ENCODE peak calls at places on chromosomes 11 and 22, in four cellular contexts. J is iris pigment epithelial cell, A is GM10248, I is gastrocnemius medialis. F is an unnamed sample.

GRCh38 chr11:9906043-9906791 is 242.3 kb downstream of the SWAP70 start:
- DNase-seq in J (peak; percentile 95), A (no peak), I (no peak), F (no peak)

GRCh38 chr11:8333431-8334401 is 70.0 kb upstream of the LMO1 start:
- DNase-seq in J (peak; percentile 33), A (no peak), I (no peak), F (no peak)

GRCh38 chr11:129939510-129939909 is 44.1 kb upstream of the NFRKB start:
- DNase-seq in J (no peak), A (no peak), I (no peak), F (no peak)

GRCh38 chr11:117621226-117621625 is 175.8 kb downstream of the DSCAML1 start:
- DNase-seq in J (peak; percentile 30), A (no peak), I (no peak), F (no peak)

GRCh38 chr11:235180-235997 is 753 bp downstream of the SIRT3 start:
- DNase-seq in J (peak; percentile 30), A (no peak), I (no peak), F (no peak)

GRCh38 chr11:46521947-46522681 is 71.7 kb downstream of the AMBRA1 start:
- DNase-seq in J (peak; percentile 54), A (no peak), I (no peak), F (no peak)

GRCh38 chr11:66546368-66546965 is at the start of gene ACTN3:
- DNase-seq in J (peak; percentile 31), A (peak; percentile 53), I (peak; percentile 52), F (no peak)

GRCh38 chr11:93525601-93526000 is 17.6 kb downstream of the SMCO4 start:
- DNase-seq in J (peak; percentile 61), A (no peak), I (peak; percentile 18), F (no peak)

GRCh38 chr11:26994579-26995210 is 783 bp downstream of the FIBIN start:
- DNase-seq in J (peak; percentile 65), A (no peak), I (peak; percentile 15), F (peak; percentile 83)

GRCh38 chr11:103700605-103701004 is 335.8 kb upstream of the DDI1 start:
- DNase-seq in J (peak; percentile 81), A (no peak), I (peak; percentile 11), F (no peak)

GRCh38 chr11:3626250-3626960 is 15.4 kb downstream of the ART5 start:
- DNase-seq in J (no peak), A (no peak), I (peak; percentile 51), F (peak; percentile 59)

GRCh38 chr11:47788181-47788580 is 21.0 kb upstream of the FNBP4 start:
- DNase-seq in J (no peak), A (no peak), I (no peak), F (no peak)

GRCh38 chr11:95915051-95915450 is 8.9 kb downstream of the MTMR2 start:
- DNase-seq in J (no peak), A (no peak), I (no peak), F (no peak)

GRCh38 chr11:69131644-69132300 is 24.0 kb upstream of the SMIM38 start:
- DNase-seq in J (peak; percentile 71), A (no peak), I (no peak), F (no peak)

GRCh38 chr11:60118333-60118732 is 29.9 kb downstream of the MS4A2 start:
- DNase-seq in J (no peak), A (peak; percentile 15), I (no peak), F (no peak)

GRCh38 chr22:43266117-43266516 is 77.1 kb downstream of the SCUBE1 start:
- DNase-seq in J (no peak), A (no peak), I (no peak), F (no peak)

GRCh38 chr11:58573451-58574104 is 2.1 kb downstream of the LPXN start:
- DNase-seq in J (peak; percentile 91), A (peak; percentile 27), I (peak; percentile 46), F (no peak)

GRCh38 chr11:6237271-6237670 is 1.6 kb upstream of the CNGA4 start:
- DNase-seq in J (no peak), A (no peak), I (no peak), F (no peak)

GRCh38 chr11:1473011-1473628 is 13.5 kb downstream of the MOB2 start:
- DNase-seq in J (no peak), A (no peak), I (no peak), F (peak; percentile 71)

GRCh38 chr22:50002791-50003190 is 9.8 kb downstream of the IL17REL start:
- DNase-seq in J (no peak), A (no peak), I (no peak), F (peak; percentile 43)